ENCODE peak calls at places on chromosomes 13 and 19, in four cellular contexts. One of them, this sample, is unnamed.
A peak's percentile ranks its signal among the peaks of the same experiment; 100 is the strongest.

GRCh38 chr13:113565526-113566226 is 18.9 kb upstream of the TFDP1 start:
- DNase-seq in GM12878: no peak
- DNase-seq in H1: no peak
- DNase-seq in HepG2: no peak
- DNase-seq in this sample: no peak

GRCh38 chr13:24221007-24221406 is 60.5 kb downstream of the SPATA13 start:
- DNase-seq in GM12878: no peak
- DNase-seq in H1: no peak
- DNase-seq in HepG2: peak; percentile 84
- DNase-seq in this sample: no peak

GRCh38 chr19:38183227-38183914 is 40.7 kb downstream of the DPF1 start:
- DNase-seq in GM12878: no peak
- DNase-seq in H1: peak; percentile 27
- DNase-seq in HepG2: no peak
- DNase-seq in this sample: peak; percentile 32

GRCh38 chr19:32407004-32407992 is 1.7 kb downstream of the DPY19L3 start:
- DNase-seq in GM12878: no peak
- DNase-seq in H1: no peak
- DNase-seq in HepG2: peak; percentile 16
- DNase-seq in this sample: no peak

GRCh38 chr13:75016225-75016624 is 465.7 kb downstream of the TBC1D4 start:
- DNase-seq in GM12878: no peak
- DNase-seq in H1: no peak
- DNase-seq in HepG2: no peak
- DNase-seq in this sample: no peak

GRCh38 chr19:2524840-2525723 is 49.2 kb downstream of the GADD45B start:
- DNase-seq in GM12878: no peak
- DNase-seq in H1: no peak
- DNase-seq in HepG2: peak; percentile 68
- DNase-seq in this sample: no peak

GRCh38 chr19:48433337-48433736 is 12.4 kb upstream of the GRWD1 start:
- DNase-seq in GM12878: no peak
- DNase-seq in H1: no peak
- DNase-seq in HepG2: no peak
- DNase-seq in this sample: no peak

GRCh38 chr13:49938921-49939320 is 2.8 kb upstream of the SPRYD7 start:
- DNase-seq in GM12878: no peak
- DNase-seq in H1: no peak
- DNase-seq in HepG2: peak; percentile 22
- DNase-seq in this sample: no peak

GRCh38 chr13:113654175-113654560 is 3.8 kb downstream of the ATP4B start:
- DNase-seq in GM12878: no peak
- DNase-seq in H1: no peak
- DNase-seq in HepG2: no peak
- DNase-seq in this sample: no peak

GRCh38 chr19:29815231-29815630 is 3.4 kb downstream of the CCNE1 start:
- DNase-seq in GM12878: peak; percentile 70
- DNase-seq in H1: no peak
- DNase-seq in HepG2: no peak
- DNase-seq in this sample: no peak

GRCh38 chr13:99406799-99407201 is 94.5 kb upstream of the TM9SF2 start:
- DNase-seq in GM12878: no peak
- DNase-seq in H1: no peak
- DNase-seq in HepG2: no peak
- DNase-seq in this sample: no peak

GRCh38 chr19:35609881-35610353 is 2.6 kb upstream of the HAUS5 start:
- DNase-seq in GM12878: peak; percentile 47
- DNase-seq in H1: no peak
- DNase-seq in HepG2: no peak
- DNase-seq in this sample: no peak

GRCh38 chr13:30026093-30026492 is 175.7 kb upstream of the UBL3 start:
- DNase-seq in GM12878: no peak
- DNase-seq in H1: no peak
- DNase-seq in HepG2: no peak
- DNase-seq in this sample: no peak

GRCh38 chr13:108281941-108282340 is 12.4 kb downstream of the TNFSF13B start:
- DNase-seq in GM12878: no peak
- DNase-seq in H1: no peak
- DNase-seq in HepG2: no peak
- DNase-seq in this sample: no peak

GRCh38 chr13:112894423-112894672 is 74.7 kb upstream of the MCF2L start:
- DNase-seq in GM12878: no peak
- DNase-seq in H1: no peak
- DNase-seq in HepG2: no peak
- DNase-seq in this sample: no peak

GRCh38 chr19:10510301-10510802 is 6.9 kb downstream of the S1PR5 start:
- DNase-seq in GM12878: no peak
- DNase-seq in H1: no peak
- DNase-seq in HepG2: peak; percentile 25
- DNase-seq in this sample: no peak
- H3K4me1 ChIP-seq in GM12878: peaks cover 8% of the 10 kb centered on the region
- H3K4me1 ChIP-seq in H1: no peaks in the 10 kb centered on the region
- H3K4me1 ChIP-seq in HepG2: peaks cover 49% of the 10 kb centered on the region
- H3K4me1 ChIP-seq in this sample: peaks cover 6% of the 10 kb centered on the region

DNA sequence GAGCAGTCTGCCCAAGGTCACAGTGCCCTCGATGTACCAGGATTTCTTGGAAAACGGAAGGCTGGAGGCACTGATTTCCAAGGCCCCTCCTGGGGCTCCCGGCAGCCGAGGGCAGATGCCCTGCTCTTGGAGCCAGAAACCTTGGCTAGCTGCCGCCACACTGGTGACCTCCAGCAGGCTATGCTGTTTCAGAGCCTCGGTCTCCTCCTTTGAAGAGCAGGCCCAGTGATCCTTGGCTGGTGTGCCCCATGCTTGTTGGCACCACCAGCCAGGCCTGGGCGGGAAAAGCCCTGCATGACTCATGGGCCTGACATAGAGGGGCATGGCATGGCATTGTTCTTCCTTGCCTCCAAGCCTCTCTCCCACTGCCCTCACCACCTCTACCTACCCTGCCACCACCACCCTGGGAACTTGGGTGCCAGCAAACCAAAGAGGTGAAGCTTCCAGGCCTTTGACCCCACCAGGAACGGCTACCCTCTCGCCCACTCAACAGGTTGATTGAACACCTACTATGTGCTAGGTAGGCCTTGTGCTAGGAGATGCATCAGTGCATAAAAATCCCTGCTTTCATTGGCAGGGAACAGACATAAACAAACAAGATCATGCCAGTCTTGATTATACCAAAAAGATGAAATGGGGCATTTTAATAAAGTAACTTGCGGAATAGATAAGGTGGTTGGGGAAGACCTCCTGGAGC is 1.6 kb upstream of the CLEC11A start:
- DNase-seq in GM12878: no peak
- DNase-seq in H1: no peak
- DNase-seq in HepG2: no peak
- DNase-seq in this sample: no peak
- H3K4me3 ChIP-seq in GM12878: no peak overlapping the region
- H3K4me3 ChIP-seq in H1: no peak overlapping the region
- H3K4me3 ChIP-seq in HepG2: no peak overlapping the region
- H3K4me3 ChIP-seq in this sample: no peak overlapping the region

GRCh38 chr19:47324502-47324901 is 7.5 kb upstream of the C5AR2 start:
- DNase-seq in GM12878: no peak
- DNase-seq in H1: no peak
- DNase-seq in HepG2: no peak
- DNase-seq in this sample: no peak
- TF ChIP-seq SUZ12 in GM12878: no peak
- TF ChIP-seq SUZ12 in H1: no peak
- TF ChIP-seq SUZ12 in HepG2: no peak
- TF ChIP-seq SUZ12 in this sample: no peak

GRCh38 chr19:45075215-45076028 is 856 bp downstream of the ZNF296 start:
- DNase-seq in GM12878: peak; percentile 80
- DNase-seq in H1: no peak
- DNase-seq in HepG2: peak; percentile 39
- DNase-seq in this sample: no peak
- H3K4me1 ChIP-seq in GM12878: peaks cover 21% of the 10 kb centered on the region
- H3K4me1 ChIP-seq in H1: peaks cover 13% of the 10 kb centered on the region
- H3K4me1 ChIP-seq in HepG2: peaks cover 35% of the 10 kb centered on the region
- H3K4me1 ChIP-seq in this sample: peaks cover 3% of the 10 kb centered on the region

This sample was measured in NT2/D1.